ENCODE peak calls at places on chromosome 7, in seven cellular contexts. S, O, X, U, F, T and A are unnamed samples.

GRCh38 chr7:83782628-83783027 is 133.7 kb upstream of the SEMA3E start:
- DNase-seq in S (no peak), O (no peak), X (no peak), U (no peak), F (no peak), T (peak), A (no peak)

GRCh38 chr7:30838008-30838407 is 66.8 kb downstream of the MINDY4 start:
- DNase-seq in S (no peak), O (no peak), X (no peak), U (peak), F (no peak), T (no peak), A (no peak)

GRCh38 chr7:107045980-107046379 is 1.5 kb downstream of the PRKAR2B start:
- DNase-seq in S (no peak), O (no peak), X (no peak), U (no peak), F (no peak), T (no peak), A (no peak)

GRCh38 chr7:26924149-26924767 is 59.9 kb upstream of the SKAP2 start:
- DNase-seq in S (no peak), O (no peak), X (no peak), U (no peak), F (no peak), T (no peak), A (no peak)

GRCh38 chr7:15854841-15855576 is 168.5 kb upstream of the MEOX2 start:
- DNase-seq in S (no peak), O (no peak), X (no peak), U (no peak), F (no peak), T (no peak), A (no peak)

GRCh38 chr7:135236727-135237126 is 3.1 kb downstream of the STRA8 start:
- DNase-seq in S (no peak), O (no peak), X (peak), U (no peak), F (peak), T (no peak), A (no peak)

GRCh38 chr7:155987681-155988080 is 175.4 kb upstream of the SHH start:
- DNase-seq in S (no peak), O (no peak), X (no peak), U (no peak), F (no peak), T (no peak), A (no peak)

GRCh38 chr7:141558544-141559183 is 7.5 kb downstream of the AGK start:
- DNase-seq in S (no peak), O (no peak), X (no peak), U (no peak), F (no peak), T (peak), A (no peak)

GRCh38 chr7:17638727-17639126 is 301.6 kb downstream of the SNX13 start:
- DNase-seq in S (no peak), O (no peak), X (no peak), U (no peak), F (no peak), T (peak), A (no peak)

GRCh38 chr7:70193514-70193913 is 595.2 kb downstream of the AUTS2 start:
- DNase-seq in S (no peak), O (no peak), X (no peak), U (no peak), F (peak), T (peak), A (peak)

GRCh38 chr7:77679608-77680007 is 16.7 kb upstream of the RSBN1L start:
- DNase-seq in S (no peak), O (no peak), X (no peak), U (no peak), F (no peak), T (no peak), A (no peak)

GRCh38 chr7:93678185-93678584 is 103.7 kb upstream of the CALCR start:
- DNase-seq in S (no peak), O (no peak), X (no peak), U (no peak), F (no peak), T (no peak), A (no peak)

GRCh38 chr7:107047902-107048782 is 3.6 kb downstream of the PRKAR2B start:
- DNase-seq in S (no peak), O (no peak), X (no peak), U (no peak), F (no peak), T (no peak), A (no peak)

GRCh38 chr7:85773116-85773783 is 586.4 kb upstream of the SEMA3D start:
- DNase-seq in S (no peak), O (no peak), X (no peak), U (no peak), F (no peak), T (peak), A (no peak)

GRCh38 chr7:105787071-105787470 is 89.3 kb downstream of the ATXN7L1 start:
- DNase-seq in S (no peak), O (no peak), X (no peak), U (no peak), F (no peak), T (no peak), A (no peak)

GRCh38 chr7:87876759-87877234 is 504 bp downstream of the DBF4 start:
- DNase-seq in S (peak), O (peak), X (peak), U (peak), F (no peak), T (peak), A (peak)

GRCh38 chr7:159050703-159051102 is 94.0 kb downstream of the VIPR2 start:
- DNase-seq in S (no peak), O (no peak), X (no peak), U (no peak), F (no peak), T (no peak), A (no peak)

GRCh38 chr7:93697901-93698300 is 123.4 kb upstream of the CALCR start:
- DNase-seq in S (no peak), O (no peak), X (no peak), U (no peak), F (no peak), T (no peak), A (no peak)

GRCh38 chr7:55020481-55020871 is 1.7 kb downstream of the EGFR start:
- DNase-seq in S (peak), O (peak), X (peak), U (no peak), F (no peak), T (peak), A (no peak)

GRCh38 chr7:40978047-40978446 is 724.8 kb downstream of the INHBA start:
- DNase-seq in S (no peak), O (no peak), X (no peak), U (no peak), F (no peak), T (no peak), A (no peak)

GRCh38 chr7:30028749-30029635 is 780 bp downstream of the PLEKHA8 start:
- DNase-seq in S (no peak), O (peak), X (peak), U (peak), F (no peak), T (no peak), A (peak)

GRCh38 chr7:107078517-107078966 is 34.0 kb downstream of the PRKAR2B start:
- DNase-seq in S (no peak), O (no peak), X (peak), U (no peak), F (peak), T (peak), A (peak)

GRCh38 chr7:49001610-49002033 is 77.3 kb downstream of the CDC14C start:
- DNase-seq in S (no peak), O (no peak), X (no peak), U (no peak), F (no peak), T (peak), A (peak)

GRCh38 chr7:80916770-80917681 is 1.8 kb downstream of the SEMA3C start:
- DNase-seq in S (no peak), O (no peak), X (no peak), U (no peak), F (peak), T (peak), A (no peak)
- H3K4me3 ChIP-seq in S (no peak), O (peak), X (no peak), U (no peak), F (peak), T (peak), A (no peak)

GRCh38 chr7:151058766-151059361 is 525 bp upstream of the SLC4A2 start:
- DNase-seq in S (no peak), O (no peak), X (no peak), U (no peak), F (no peak), T (peak), A (no peak)

GRCh38 chr7:151057038-151057736 is 510 bp downstream of the CDK5 start:
- DNase-seq in S (no peak), O (no peak), X (no peak), U (no peak), F (no peak), T (no peak), A (no peak)

GRCh38 chr7:151057737-151057988 is at the start of gene CDK5:
- DNase-seq in S (no peak), O (no peak), X (no peak), U (no peak), F (no peak), T (no peak), A (no peak)

GRCh38 chr7:151057989-151058765 is 480 bp upstream of the CDK5 start:
- DNase-seq in S (peak), O (peak), X (peak), U (peak), F (peak), T (peak), A (peak)

DNA sequence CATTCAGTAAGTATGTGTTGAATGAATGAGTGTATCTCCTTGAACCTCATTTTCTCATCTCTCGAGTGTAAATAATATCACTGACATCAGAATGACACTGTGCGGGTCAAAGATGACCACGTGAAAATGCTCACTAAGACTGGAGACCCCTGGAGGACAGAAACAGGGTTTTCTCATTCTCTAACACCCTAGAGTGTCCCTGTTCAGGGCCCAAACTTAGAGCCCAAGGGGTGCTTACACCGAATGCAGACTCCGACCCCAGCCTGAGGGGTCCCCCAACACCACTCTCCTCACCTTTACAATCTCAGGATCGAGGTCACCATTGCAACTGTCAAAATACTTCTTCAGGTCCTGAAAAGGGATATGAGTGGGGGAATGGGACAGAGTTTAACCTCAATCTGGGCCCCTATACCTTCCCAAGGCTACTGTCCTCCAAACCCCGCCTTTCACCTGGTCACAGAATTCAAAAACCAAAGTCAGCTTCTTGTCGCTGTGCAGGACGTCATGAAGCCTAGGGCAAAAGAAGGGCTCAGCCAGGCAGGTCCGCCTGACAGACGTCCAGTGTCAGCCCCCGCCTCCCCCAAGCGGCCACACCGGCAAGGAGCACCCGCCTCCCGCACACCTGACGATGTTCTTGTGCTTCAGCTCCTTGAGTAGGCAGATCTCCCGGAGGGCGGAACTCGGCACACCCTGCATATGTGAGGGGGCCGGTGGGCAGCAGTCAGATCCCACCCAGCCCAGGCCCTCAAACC is 1.2 kb downstream of the CDK5 start:
- DNase-seq in S (no peak), O (no peak), X (no peak), U (no peak), F (no peak), T (no peak), A (no peak)
- H3K4me3 ChIP-seq in S (peak), O (no peak), X (no peak), U (no peak), F (peak), T (no peak), A (no peak)

GRCh38 chr7:95793658-95794057 is 21.3 kb downstream of the DYNC1I1 start:
- DNase-seq in S (no peak), O (no peak), X (no peak), U (no peak), F (no peak), T (no peak), A (no peak)
- H3K4me3 ChIP-seq in S (no peak), O (no peak), X (no peak), U (no peak), F (no peak), T (no peak), A (no peak)

GRCh38 chr7:1055491-1056005 is 11.2 kb downstream of the GPR146 start:
- DNase-seq in S (no peak), O (no peak), X (no peak), U (no peak), F (no peak), T (no peak), A (no peak)
- H3K4me3 ChIP-seq in S (peak), O (peak), X (peak), U (no peak), F (no peak), T (no peak), A (no peak)

DNA sequence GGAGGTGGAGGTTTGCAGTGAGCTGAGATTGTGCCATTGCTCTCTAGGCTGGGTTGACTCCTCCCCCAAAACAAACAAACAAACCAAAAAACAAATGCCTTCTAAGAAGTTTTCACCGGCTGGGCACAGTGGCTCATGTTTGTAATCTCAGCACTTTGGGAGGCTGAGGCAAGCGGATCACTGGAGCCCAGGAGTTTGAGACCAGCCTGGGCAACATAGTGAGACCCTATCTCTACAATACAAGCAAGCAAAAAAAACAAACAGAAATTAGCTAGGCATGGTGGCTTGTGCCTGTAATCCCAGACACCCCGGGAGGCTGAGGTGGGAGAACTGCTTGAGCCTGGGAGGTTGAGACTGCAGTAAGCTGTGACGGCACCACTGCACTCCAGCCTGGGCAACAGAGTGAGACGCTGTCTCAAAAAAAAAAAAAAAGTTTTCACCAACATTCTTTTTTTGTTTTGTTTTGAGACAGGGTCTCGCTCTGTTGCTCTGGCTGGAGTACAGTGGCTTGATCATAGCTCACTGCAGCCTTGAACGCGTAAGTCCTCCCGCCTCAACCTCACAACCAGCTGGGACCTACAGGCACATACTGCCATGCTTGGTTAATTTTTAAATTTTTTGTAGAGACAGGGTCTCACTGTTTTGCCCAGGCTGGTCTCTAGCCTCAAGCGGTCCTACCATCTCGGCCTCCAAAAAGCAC is 1.3 kb upstream of the ZAN start:
- DNase-seq in S (no peak), O (no peak), X (no peak), U (no peak), F (no peak), T (no peak), A (no peak)
- H3K4me3 ChIP-seq in S (no peak), O (no peak), X (no peak), U (no peak), F (no peak), T (no peak), A (no peak)

DNA sequence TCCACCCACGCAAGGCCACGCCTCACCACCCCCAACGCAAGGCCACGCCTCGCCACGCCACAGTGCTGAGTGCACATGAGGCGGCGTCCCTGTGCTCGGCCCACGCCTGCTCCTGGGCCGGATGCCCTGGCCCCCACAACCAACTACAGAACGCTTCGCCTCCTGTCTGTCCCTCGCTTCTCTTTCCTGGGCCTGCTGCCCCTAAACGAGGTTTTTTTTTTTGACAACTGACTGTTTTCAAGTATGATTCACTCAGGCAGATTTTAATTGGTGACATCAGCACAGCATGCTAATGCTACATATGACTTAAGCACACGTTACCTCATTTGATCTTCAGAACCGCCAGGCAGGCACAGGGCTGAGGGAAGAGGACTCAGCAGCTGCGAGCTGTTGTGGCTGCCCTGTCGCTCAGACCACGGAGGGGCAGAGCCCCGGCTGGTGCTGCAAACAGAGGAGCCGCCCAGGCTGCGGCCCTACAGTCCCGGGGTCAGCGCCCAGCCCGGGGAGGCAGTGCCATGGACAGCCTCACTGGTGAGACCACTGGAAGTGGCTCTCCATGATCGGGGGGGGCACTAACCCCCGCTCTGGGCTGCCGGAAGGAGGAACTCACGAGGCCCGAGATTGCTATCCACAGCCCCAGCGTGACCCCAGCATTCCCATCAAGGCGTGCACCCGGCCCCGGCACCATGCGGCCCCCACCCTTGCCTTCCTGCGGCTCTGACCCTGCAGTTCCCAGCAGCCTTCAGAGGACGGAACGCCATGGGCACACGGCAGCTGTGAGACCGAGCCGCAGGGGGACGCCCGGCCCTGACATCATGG is 212.8 kb downstream of the MAD1L1 start:
- DNase-seq in S (peak), O (peak), X (peak), U (peak), F (no peak), T (peak), A (no peak)
- H3K4me3 ChIP-seq in S (no peak), O (no peak), X (no peak), U (no peak), F (no peak), T (peak), A (no peak)

GRCh38 chr7:38171558-38172403 is 6.3 kb upstream of the STARD3NL start:
- DNase-seq in S (no peak), O (no peak), X (no peak), U (no peak), F (no peak), T (no peak), A (no peak)
- H3K4me3 ChIP-seq in S (no peak), O (no peak), X (no peak), U (no peak), F (no peak), T (no peak), A (no peak)

GRCh38 chr7:6159097-6159483 is 113.3 kb downstream of the CYTH3 start:
- DNase-seq in S (no peak), O (no peak), X (no peak), U (no peak), F (no peak), T (peak), A (no peak)

GRCh38 chr7:6157685-6158423 is 114.6 kb downstream of the CYTH3 start:
- DNase-seq in S (no peak), O (no peak), X (no peak), U (no peak), F (no peak), T (no peak), A (no peak)

GRCh38 chr7:6160191-6160623 is 112.2 kb downstream of the CYTH3 start:
- DNase-seq in S (no peak), O (peak), X (peak), U (peak), F (no peak), T (peak), A (peak)

GRCh38 chr7:6158424-6159096 is 113.9 kb downstream of the CYTH3 start:
- DNase-seq in S (no peak), O (no peak), X (no peak), U (no peak), F (no peak), T (no peak), A (no peak)

DNA sequence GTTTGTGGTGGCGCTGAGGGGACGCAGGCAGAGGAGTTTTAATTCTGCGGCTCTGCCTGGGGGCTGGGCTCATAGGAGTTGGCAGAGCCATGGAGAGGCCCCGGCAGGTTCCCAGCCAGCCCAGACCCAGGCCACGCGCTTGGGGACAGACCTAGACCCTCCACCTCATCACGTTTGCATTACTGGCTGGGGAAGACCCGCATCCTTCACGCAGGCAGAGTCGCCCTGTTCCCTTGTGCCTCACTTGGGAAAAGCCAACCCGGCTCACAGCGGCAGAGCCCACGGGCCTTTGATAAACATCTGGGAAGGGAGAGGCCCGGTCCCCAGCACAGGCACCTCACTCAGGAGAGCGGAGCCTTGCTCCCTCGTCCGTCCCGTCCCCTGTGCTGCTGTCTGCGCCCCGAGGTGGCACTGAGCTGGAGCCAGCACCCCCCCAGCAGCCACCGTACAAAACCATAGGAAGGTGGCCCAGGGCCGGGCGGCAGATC is 112.9 kb downstream of the CYTH3 start:
- DNase-seq in S (no peak), O (no peak), X (no peak), U (no peak), F (no peak), T (no peak), A (no peak)
- H3K4me3 ChIP-seq in S (no peak), O (no peak), X (no peak), U (no peak), F (no peak), T (no peak), A (no peak)

GRCh38 chr7:140260338-140260737 is 83.6 kb upstream of the KDM7A start:
- DNase-seq in S (no peak), O (no peak), X (no peak), U (no peak), F (no peak), T (no peak), A (no peak)
- H3K4me3 ChIP-seq in S (no peak), O (peak), X (no peak), U (no peak), F (no peak), T (no peak), A (no peak)